ENCODE peak calls at places on chromosome 18, in eight cellular contexts. K, P, U, I, X, H, M and R are unnamed samples.

GRCh38 chr18:79574938-79575525 is 104.6 kb upstream of the CTDP1 start:
- DNase-seq in K (no peak), P (no peak), U (peak; percentile 13), I (no peak), X (no peak), H (peak; percentile 29), M (no peak), R (no peak)

GRCh38 chr18:51614967-51615571 is 417.6 kb upstream of the MEX3C start:
- DNase-seq in K (no peak), P (no peak), U (no peak), I (no peak), X (no peak), H (no peak), M (no peak), R (no peak)

GRCh38 chr18:32439241-32439640 is 31.4 kb downstream of the GAREM1 start:
- DNase-seq in K (no peak), P (no peak), U (no peak), I (no peak), X (no peak), H (no peak), M (no peak), R (no peak)

GRCh38 chr18:80244956-80245730 is 2.2 kb downstream of the PARD6G start:
- DNase-seq in K (no peak), P (no peak), U (no peak), I (no peak), X (no peak), H (no peak), M (no peak), R (no peak)

GRCh38 chr18:3970929-3971328 is 484.2 kb downstream of the DLGAP1 start:
- DNase-seq in K (no peak), P (no peak), U (no peak), I (no peak), X (no peak), H (no peak), M (peak; percentile 28), R (no peak)

GRCh38 chr18:49565656-49566055 is 3.8 kb downstream of the LIPG start:
- DNase-seq in K (no peak), P (no peak), U (no peak), I (no peak), X (no peak), H (no peak), M (no peak), R (no peak)

GRCh38 chr18:10299686-10300085 is 154.7 kb upstream of the APCDD1 start:
- DNase-seq in K (no peak), P (no peak), U (no peak), I (no peak), X (no peak), H (no peak), M (no peak), R (no peak)

GRCh38 chr18:55763298-55763697 is 175.3 kb upstream of the TCF4 start:
- DNase-seq in K (no peak), P (no peak), U (no peak), I (no peak), X (no peak), H (no peak), M (no peak), R (no peak)

GRCh38 chr18:35491689-35492077 is 6.1 kb downstream of the INO80C start:
- DNase-seq in K (no peak), P (peak; percentile 45), U (no peak), I (no peak), X (no peak), H (no peak), M (no peak), R (peak; percentile 31)

GRCh38 chr18:3380384-3380961 is 69.5 kb upstream of the TGIF1 start:
- DNase-seq in K (peak; percentile 24), P (peak; percentile 79), U (no peak), I (no peak), X (peak; percentile 36), H (no peak), M (no peak), R (no peak)

GRCh38 chr18:35267161-35267651 is 22.8 kb downstream of the ZSCAN30 start:
- DNase-seq in K (no peak), P (peak; percentile 88), U (peak; percentile 56), I (peak; percentile 44), X (peak; percentile 80), H (no peak), M (no peak), R (no peak)

GRCh38 chr18:62388855-62389760 is 64.0 kb downstream of the TNFRSF11A start:
- DNase-seq in K (no peak), P (no peak), U (no peak), I (no peak), X (no peak), H (no peak), M (no peak), R (no peak)

GRCh38 chr18:62384610-62385097 is 59.5 kb downstream of the TNFRSF11A start:
- DNase-seq in K (no peak), P (no peak), U (no peak), I (no peak), X (no peak), H (peak; percentile 53), M (no peak), R (no peak)

GRCh38 chr18:62386091-62386490 is 61.0 kb downstream of the TNFRSF11A start:
- DNase-seq in K (no peak), P (no peak), U (no peak), I (no peak), X (no peak), H (no peak), M (no peak), R (no peak)

GRCh38 chr18:62386616-62387015 is 61.5 kb downstream of the TNFRSF11A start:
- DNase-seq in K (no peak), P (no peak), U (no peak), I (no peak), X (no peak), H (no peak), M (no peak), R (no peak)

DNA sequence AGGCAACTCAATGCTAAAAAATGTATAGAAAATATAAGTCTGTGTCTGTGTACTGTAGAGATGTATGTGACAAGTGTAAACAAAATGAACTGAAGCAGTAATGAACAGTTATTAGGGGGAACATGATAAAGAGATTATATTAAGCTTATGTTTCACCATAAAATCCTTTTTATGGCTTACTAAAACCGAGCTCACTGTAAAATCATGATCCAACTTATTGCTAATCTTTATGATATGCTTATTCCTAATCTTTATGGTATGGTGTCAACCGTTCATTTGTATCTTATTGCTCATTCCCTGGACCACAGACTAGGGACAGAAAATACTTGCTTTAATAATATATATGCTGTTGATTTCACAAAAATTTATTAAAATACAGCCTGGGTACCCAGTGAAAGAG is 62.1 kb downstream of the TNFRSF11A start:
- DNase-seq in K (no peak), P (no peak), U (no peak), I (no peak), X (no peak), H (no peak), M (no peak), R (no peak)
- H3K4me3 ChIP-seq in K (no peak overlapping the region), P (no peak overlapping the region), U (no peak overlapping the region), I (no peak overlapping the region), X (no peak overlapping the region), H (no peak overlapping the region), M (no peak overlapping the region), R (no peak overlapping the region)

GRCh38 chr18:76859474-76860339 is 37.4 kb downstream of the ZNF236 start:
- DNase-seq in K (no peak), P (no peak), U (peak; percentile 48), I (no peak), X (no peak), H (no peak), M (no peak), R (no peak)
- H3K4me1 ChIP-seq in K (no peaks in the 10 kb centered on the region), P (no peaks in the 10 kb centered on the region), U (no peaks in the 10 kb centered on the region), I (peaks cover 11% of the 10 kb centered on the region), X (no peaks in the 10 kb centered on the region), H (peaks cover 3% of the 10 kb centered on the region), M (no peaks in the 10 kb centered on the region), R (no peaks in the 10 kb centered on the region)

DNA sequence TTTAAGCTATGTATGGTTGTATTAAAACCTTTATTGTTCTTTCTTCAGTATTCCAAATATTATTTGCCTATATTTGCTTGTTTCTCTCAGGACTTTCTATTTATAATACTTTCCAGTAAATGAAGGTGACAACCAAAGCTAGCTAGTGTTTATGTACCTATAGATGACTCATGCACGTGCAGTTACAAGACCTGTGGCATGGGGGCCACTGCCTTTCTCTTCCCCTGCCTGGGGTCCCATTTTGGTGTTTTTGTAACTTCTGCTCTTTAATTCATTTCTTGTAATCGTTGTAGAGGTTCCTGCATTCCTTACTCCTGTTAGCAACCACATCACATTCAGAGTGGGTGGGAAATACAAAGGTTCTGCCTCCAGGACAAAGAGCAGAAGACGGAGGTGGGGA is 364.6 kb downstream of the PTPRM start:
- DNase-seq in K (no peak), P (no peak), U (no peak), I (no peak), X (no peak), H (no peak), M (no peak), R (no peak)
- H3K27ac ChIP-seq in K (no peak overlapping the region), P (no peak overlapping the region), U (no peak overlapping the region), I (no peak overlapping the region), X (no peak overlapping the region), H (no peak overlapping the region), M (no peak overlapping the region), R (no peak overlapping the region)

GRCh38 chr18:7566244-7566586 is 901 bp upstream of the PTPRM start:
- DNase-seq in K (no peak), P (no peak), U (no peak), I (no peak), X (no peak), H (no peak), M (no peak), R (no peak)

GRCh38 chr18:7565677-7566076 is 1.4 kb upstream of the PTPRM start:
- DNase-seq in K (no peak), P (no peak), U (no peak), I (no peak), X (no peak), H (no peak), M (no peak), R (no peak)

GRCh38 chr18:7566587-7567486 is at the start of gene PTPRM:
- DNase-seq in K (peak; percentile 1), P (peak; percentile 3), U (peak; percentile 45), I (no peak), X (peak; percentile 95), H (peak; percentile 75), M (no peak), R (no peak)

GRCh38 chr18:7568426-7568825 is 1.3 kb downstream of the PTPRM start:
- DNase-seq in K (no peak), P (no peak), U (no peak), I (no peak), X (peak; percentile 34), H (no peak), M (no peak), R (no peak)

DNA sequence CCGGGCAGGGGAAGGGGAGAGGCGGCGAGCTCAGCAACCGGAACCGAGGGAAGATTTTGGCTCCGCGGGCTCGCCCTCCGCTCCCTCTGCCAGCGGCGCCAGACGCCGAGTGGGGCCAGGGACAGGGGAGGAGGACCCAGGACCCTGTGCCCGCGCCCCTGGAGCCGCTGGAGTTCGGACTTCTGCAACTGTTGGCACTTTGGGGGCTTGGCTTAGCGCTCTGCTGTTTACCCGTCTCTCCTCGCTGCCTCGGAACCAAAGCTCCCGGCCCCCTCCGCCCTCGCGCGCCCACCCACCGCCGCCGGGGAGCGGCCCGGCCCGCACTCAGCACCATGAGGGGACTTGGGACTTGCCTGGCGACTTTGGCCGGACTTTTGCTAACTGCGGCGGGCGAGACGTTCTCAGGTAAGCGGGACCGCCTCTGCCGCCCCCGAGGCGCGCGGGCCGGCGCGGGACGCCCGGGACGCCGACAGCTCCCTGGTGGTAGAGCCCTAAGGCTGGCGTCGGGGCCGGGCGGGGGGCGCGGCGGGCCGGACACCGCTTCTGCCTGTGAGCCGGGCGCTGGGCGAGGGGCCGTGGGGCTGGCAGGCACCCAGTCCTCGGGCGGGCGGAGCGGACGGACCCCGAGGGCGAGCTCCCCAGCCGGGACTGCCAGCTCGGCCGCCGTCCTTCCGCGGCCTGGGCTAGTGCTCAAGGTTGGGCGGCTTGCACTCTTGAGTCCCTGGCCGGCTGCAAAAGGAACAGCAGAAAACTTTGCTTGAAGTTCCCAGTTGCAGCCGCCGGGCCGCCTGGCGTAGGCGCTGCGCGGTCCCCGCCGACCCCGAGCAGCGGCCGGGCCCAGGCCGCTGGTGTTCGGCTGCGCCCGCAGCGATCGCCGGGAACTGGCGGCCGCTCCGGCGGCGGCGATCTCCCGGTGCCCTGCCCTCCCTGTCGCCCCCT is 640 bp downstream of the PTPRM start:
- DNase-seq in K (no peak), P (no peak), U (no peak), I (no peak), X (peak; percentile 52), H (peak; percentile 81), M (no peak), R (no peak)
- H3K4me3 ChIP-seq in K (no peak overlapping the region), P (no peak overlapping the region), U (no peak overlapping the region), I (no peak overlapping the region), X (peak overlapping the region; percentile 83), H (peak overlapping the region; percentile 46), M (no peak overlapping the region), R (peak overlapping the region; percentile 96)